ENCODE peak calls at places on chromosome 18, in six cellular contexts. F is fibroblast of the aortic adventitia, B is coronary artery, O is esophagus squamous epithelium, H is AG10803, R is cardiac muscle cell. V is an unnamed sample.

GRCh38 chr18:7037470-7037869 is 80.1 kb downstream of the LAMA1 start:
- DNase-seq in F (no peak), B (no peak), O (no peak), H (no peak), R (no peak), V (no peak)

GRCh38 chr18:47075098-47075883 is 39.9 kb upstream of the ELOA2 start:
- DNase-seq in F (no peak), B (no peak), O (no peak), H (peak; percentile 9), R (peak; percentile 64), V (peak; percentile 51)

GRCh38 chr18:27723168-27723567 is 453.8 kb downstream of the CDH2 start:
- DNase-seq in F (no peak), B (no peak), O (no peak), H (no peak), R (no peak), V (no peak)

GRCh38 chr18:47981320-47981719 is 50.9 kb upstream of the SMAD2 start:
- DNase-seq in F (no peak), B (no peak), O (no peak), H (no peak), R (no peak), V (no peak)

GRCh38 chr18:6920099-6920955 is 190.8 kb downstream of the ARHGAP28 start:
- DNase-seq in F (peak; percentile 54), B (no peak), O (no peak), H (peak; percentile 66), R (peak; percentile 73), V (peak; percentile 68)

GRCh38 chr18:63264871-63265270 is 54.7 kb downstream of the BCL2 start:
- DNase-seq in F (no peak), B (no peak), O (no peak), H (no peak), R (no peak), V (no peak)

GRCh38 chr18:3117493-3118192 is 102.1 kb downstream of the MYOM1 start:
- DNase-seq in F (no peak), B (no peak), O (no peak), H (peak; percentile 6), R (no peak), V (no peak)

GRCh38 chr18:11981383-11981632 is at the start of gene IMPA2:
- DNase-seq in F (no peak), B (no peak), O (no peak), H (no peak), R (no peak), V (no peak)

GRCh38 chr18:77271720-77272481 is 22.3 kb downstream of the GALR1 start:
- DNase-seq in F (peak; percentile 24), B (no peak), O (no peak), H (peak; percentile 55), R (no peak), V (no peak)

GRCh38 chr18:10402876-10403559 is 51.4 kb upstream of the APCDD1 start:
- DNase-seq in F (no peak), B (no peak), O (no peak), H (no peak), R (no peak), V (no peak)

GRCh38 chr18:61544178-61544577 is 210.9 kb downstream of the CDH20 start:
- DNase-seq in F (no peak), B (no peak), O (no peak), H (no peak), R (peak; percentile 41), V (no peak)

GRCh38 chr18:70394672-70395071 is 105.8 kb downstream of the SOCS6 start:
- DNase-seq in F (no peak), B (no peak), O (no peak), H (no peak), R (no peak), V (no peak)

GRCh38 chr18:31245820-31246219 is 72.1 kb upstream of the DSG1 start:
- DNase-seq in F (no peak), B (no peak), O (no peak), H (no peak), R (no peak), V (no peak)

GRCh38 chr18:79846936-79847557 is 49.3 kb downstream of the KCNG2 start:
- DNase-seq in F (peak; percentile 2), B (no peak), O (no peak), H (no peak), R (no peak), V (no peak)

GRCh38 chr18:64110692-64111480 is 38.0 kb downstream of the LINC00305 start:
- DNase-seq in F (no peak), B (no peak), O (no peak), H (no peak), R (no peak), V (no peak)

GRCh38 chr18:79507546-79508480 is 112.1 kb downstream of the NFATC1 start:
- DNase-seq in F (peak; percentile 70), B (peak; percentile 90), O (no peak), H (peak; percentile 75), R (no peak), V (no peak)

GRCh38 chr18:27185025-27185763 is at the start of gene CHST9:
- DNase-seq in F (no peak), B (no peak), O (no peak), H (no peak), R (peak; percentile 66), V (no peak)

GRCh38 chr18:79567481-79568147 is 112.0 kb upstream of the CTDP1 start:
- DNase-seq in F (peak; percentile 87), B (no peak), O (no peak), H (peak; percentile 93), R (peak; percentile 68), V (peak; percentile 74)

GRCh38 chr18:64659186-64659585 is 510.3 kb upstream of the LINC00305 start:
- DNase-seq in F (no peak), B (no peak), O (no peak), H (no peak), R (no peak), V (no peak)

GRCh38 chr18:2908946-2909335 is 62.1 kb downstream of the EMILIN2 start:
- DNase-seq in F (no peak), B (peak; percentile 65), O (no peak), H (no peak), R (no peak), V (no peak)

GRCh38 chr18:76353046-76353445 is 142.0 kb downstream of the ZNF516 start:
- DNase-seq in F (no peak), B (no peak), O (no peak), H (no peak), R (no peak), V (no peak)

GRCh38 chr18:75071866-75072671 is 136.9 kb downstream of the PTGR3 start:
- DNase-seq in F (no peak), B (no peak), O (no peak), H (no peak), R (no peak), V (no peak)

GRCh38 chr18:37218022-37218590 is 347.5 kb downstream of the CELF4 start:
- DNase-seq in F (no peak), B (no peak), O (no peak), H (no peak), R (no peak), V (no peak)

GRCh38 chr18:37783771-37784170 is 218.2 kb upstream of the CELF4 start:
- DNase-seq in F (no peak), B (no peak), O (no peak), H (no peak), R (no peak), V (no peak)

GRCh38 chr18:32735781-32736180 is 37.0 kb downstream of the KLHL14 start:
- DNase-seq in F (no peak), B (no peak), O (no peak), H (peak; percentile 0), R (no peak), V (no peak)

GRCh38 chr18:2970762-2971659 is 41.9 kb downstream of the LPIN2 start:
- DNase-seq in F (no peak), B (no peak), O (no peak), H (no peak), R (no peak), V (no peak)

GRCh38 chr18:78984941-78985784 is 5.5 kb downstream of the SALL3 start:
- DNase-seq in F (peak; percentile 3), B (no peak), O (no peak), H (peak; percentile 1), R (peak; percentile 73), V (no peak)

GRCh38 chr18:76429262-76430126 is 65.5 kb downstream of the ZNF516 start:
- DNase-seq in F (no peak), B (no peak), O (no peak), H (no peak), R (no peak), V (no peak)

GRCh38 chr18:78699516-78699915 is 280.1 kb upstream of the SALL3 start:
- DNase-seq in F (no peak), B (no peak), O (no peak), H (no peak), R (no peak), V (no peak)

DNA sequence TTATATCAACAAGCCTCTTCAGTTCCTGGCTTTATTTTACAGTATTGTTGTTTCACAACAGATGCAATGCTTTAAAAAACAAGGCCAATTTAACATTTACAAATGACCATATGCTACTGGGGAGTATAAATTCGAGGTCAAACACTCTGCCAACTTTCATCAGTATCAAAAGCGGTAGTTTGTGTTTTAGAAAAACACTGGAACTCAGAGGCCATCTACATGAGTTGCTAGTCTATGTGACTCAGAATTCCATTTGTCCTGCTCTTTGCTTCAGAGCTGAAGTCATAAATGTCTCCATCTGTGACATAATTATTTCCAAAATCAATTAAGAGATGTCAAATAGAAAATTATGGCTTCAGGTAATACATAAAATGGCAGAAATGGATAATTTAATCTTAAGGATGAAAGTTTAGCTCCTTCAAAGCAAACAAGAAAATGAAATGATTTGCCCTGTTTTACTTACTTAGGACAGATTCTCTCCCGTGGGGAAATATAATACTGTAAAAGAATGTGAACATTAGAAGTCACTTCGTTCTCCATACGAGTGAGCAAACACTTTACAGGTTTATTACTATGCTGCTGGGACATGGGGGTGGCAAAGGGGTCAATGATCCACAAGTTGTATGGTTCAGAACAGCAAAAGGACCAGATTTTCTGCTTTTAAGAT is 3.7 kb downstream of the MEX3C start:
- DNase-seq in F (peak; percentile 40), B (no peak), O (no peak), H (peak; percentile 52), R (no peak), V (no peak)
- H3K4me3 ChIP-seq in F (peak overlapping the region; percentile 92), B (peak overlapping the region; percentile 38), O (no peak overlapping the region), H (peak overlapping the region; percentile 95), R (peak overlapping the region; percentile 95), V (peak overlapping the region; percentile 89)

GRCh38 chr18:44691148-44691925 is 10.6 kb downstream of the SETBP1 start:
- DNase-seq in F (no peak), B (no peak), O (no peak), H (no peak), R (no peak), V (no peak)
- TF ChIP-seq CTCF in F (no peak), B (no peak), O (no peak), H (no peak), R (no peak), V (no peak)

GRCh38 chr18:58861353-58861752 is 3.3 kb upstream of the ZNF532 start:
- DNase-seq in F (no peak), B (no peak), O (no peak), H (no peak), R (peak; percentile 54), V (no peak)
- H3K4me3 ChIP-seq in F (no peak overlapping the region), B (no peak overlapping the region), O (no peak overlapping the region), H (no peak overlapping the region), R (no peak overlapping the region), V (no peak overlapping the region)

GRCh38 chr18:13051950-13052349 is 60.8 kb downstream of the CEP192 start:
- DNase-seq in F (no peak), B (no peak), O (no peak), H (no peak), R (no peak), V (no peak)

GRCh38 chr18:13051159-13051558 is 60.0 kb downstream of the CEP192 start:
- DNase-seq in F (no peak), B (no peak), O (no peak), H (no peak), R (no peak), V (no peak)

GRCh38 chr18:13043066-13043465 is 51.9 kb downstream of the CEP192 start:
- DNase-seq in F (no peak), B (no peak), O (no peak), H (no peak), R (no peak), V (no peak)

GRCh38 chr18:13048061-13048605 is 57.0 kb downstream of the CEP192 start:
- DNase-seq in F (no peak), B (no peak), O (no peak), H (peak; percentile 67), R (no peak), V (no peak)
- TF ChIP-seq CTCF in F (no peak), B (no peak), O (no peak), H (no peak), R (no peak), V (no peak)

V was measured in HFF-Myc.